ENCODE peak calls at places on chromosomes 5 and 9, in ten cellular contexts. One of them, this sample, is unnamed.

GRCh38 chr5:32156635-32157034 is 17.5 kb downstream of the GOLPH3 start:
- DNase-seq in central memory CD4-positive, alpha-beta T cell: no peak
- DNase-seq in non-pigmented ciliary epithelial cell: no peak
- DNase-seq in CD4-positive, alpha-beta T cell: no peak
- DNase-seq in stimulated activated CD4-positive, alpha-beta T cell treated with anti-CD3 and anti-CD28 coated beads, Interleukin-12 subunit alpha, Interleukin-12 subunit beta, amount 100 ng/mL, for 48 hours: no peak
- DNase-seq in LHCN-M2: no peak
- DNase-seq in foreskin fibroblast: no peak
- DNase-seq in NCI-H1105: no peak
- DNase-seq in COR-L47: no peak
- DNase-seq in activated T-cell treated with anti-CD3 and anti-CD28 coated beads, Interleukin-2, amount 50 U/mL, for 1 hour: no peak
- DNase-seq in this sample: no peak

GRCh38 chr9:107612136-107612535 is 122.6 kb upstream of the KLF4 start:
- DNase-seq in central memory CD4-positive, alpha-beta T cell: no peak
- DNase-seq in non-pigmented ciliary epithelial cell: no peak
- DNase-seq in CD4-positive, alpha-beta T cell: no peak
- DNase-seq in stimulated activated CD4-positive, alpha-beta T cell treated with anti-CD3 and anti-CD28 coated beads, Interleukin-12 subunit alpha, Interleukin-12 subunit beta, amount 100 ng/mL, for 48 hours: no peak
- DNase-seq in LHCN-M2: no peak
- DNase-seq in foreskin fibroblast: peak
- DNase-seq in NCI-H1105: no peak
- DNase-seq in COR-L47: no peak
- DNase-seq in activated T-cell treated with anti-CD3 and anti-CD28 coated beads, Interleukin-2, amount 50 U/mL, for 1 hour: no peak
- DNase-seq in this sample: peak

GRCh38 chr9:4423207-4423610 is 67.1 kb upstream of the SLC1A1 start:
- DNase-seq in central memory CD4-positive, alpha-beta T cell: no peak
- DNase-seq in non-pigmented ciliary epithelial cell: no peak
- DNase-seq in CD4-positive, alpha-beta T cell: no peak
- DNase-seq in stimulated activated CD4-positive, alpha-beta T cell treated with anti-CD3 and anti-CD28 coated beads, Interleukin-12 subunit alpha, Interleukin-12 subunit beta, amount 100 ng/mL, for 48 hours: no peak
- DNase-seq in LHCN-M2: no peak
- DNase-seq in foreskin fibroblast: no peak
- DNase-seq in NCI-H1105: no peak
- DNase-seq in COR-L47: no peak
- DNase-seq in activated T-cell treated with anti-CD3 and anti-CD28 coated beads, Interleukin-2, amount 50 U/mL, for 1 hour: no peak
- DNase-seq in this sample: no peak

GRCh38 chr5:150989695-150990094 is 30.7 kb upstream of the GPX3 start:
- DNase-seq in central memory CD4-positive, alpha-beta T cell: no peak
- DNase-seq in non-pigmented ciliary epithelial cell: no peak
- DNase-seq in CD4-positive, alpha-beta T cell: no peak
- DNase-seq in stimulated activated CD4-positive, alpha-beta T cell treated with anti-CD3 and anti-CD28 coated beads, Interleukin-12 subunit alpha, Interleukin-12 subunit beta, amount 100 ng/mL, for 48 hours: no peak
- DNase-seq in LHCN-M2: peak
- DNase-seq in foreskin fibroblast: no peak
- DNase-seq in NCI-H1105: no peak
- DNase-seq in COR-L47: no peak
- DNase-seq in activated T-cell treated with anti-CD3 and anti-CD28 coated beads, Interleukin-2, amount 50 U/mL, for 1 hour: no peak
- DNase-seq in this sample: no peak

GRCh38 chr5:8676731-8677130 is 807.8 kb downstream of the MTRR start:
- DNase-seq in central memory CD4-positive, alpha-beta T cell: no peak
- DNase-seq in non-pigmented ciliary epithelial cell: no peak
- DNase-seq in CD4-positive, alpha-beta T cell: no peak
- DNase-seq in stimulated activated CD4-positive, alpha-beta T cell treated with anti-CD3 and anti-CD28 coated beads, Interleukin-12 subunit alpha, Interleukin-12 subunit beta, amount 100 ng/mL, for 48 hours: no peak
- DNase-seq in LHCN-M2: no peak
- DNase-seq in foreskin fibroblast: peak
- DNase-seq in NCI-H1105: no peak
- DNase-seq in COR-L47: no peak
- DNase-seq in activated T-cell treated with anti-CD3 and anti-CD28 coated beads, Interleukin-2, amount 50 U/mL, for 1 hour: no peak
- DNase-seq in this sample: no peak

GRCh38 chr9:6565312-6565711 is 80.2 kb downstream of the GLDC start:
- DNase-seq in central memory CD4-positive, alpha-beta T cell: no peak
- DNase-seq in non-pigmented ciliary epithelial cell: no peak
- DNase-seq in CD4-positive, alpha-beta T cell: no peak
- DNase-seq in stimulated activated CD4-positive, alpha-beta T cell treated with anti-CD3 and anti-CD28 coated beads, Interleukin-12 subunit alpha, Interleukin-12 subunit beta, amount 100 ng/mL, for 48 hours: no peak
- DNase-seq in LHCN-M2: peak
- DNase-seq in foreskin fibroblast: peak
- DNase-seq in NCI-H1105: no peak
- DNase-seq in COR-L47: no peak
- DNase-seq in activated T-cell treated with anti-CD3 and anti-CD28 coated beads, Interleukin-2, amount 50 U/mL, for 1 hour: no peak
- DNase-seq in this sample: no peak

GRCh38 chr5:127518319-127518621 is 830 bp downstream of the PRRC1 start:
- DNase-seq in central memory CD4-positive, alpha-beta T cell: peak
- DNase-seq in non-pigmented ciliary epithelial cell: no peak
- DNase-seq in CD4-positive, alpha-beta T cell: no peak
- DNase-seq in stimulated activated CD4-positive, alpha-beta T cell treated with anti-CD3 and anti-CD28 coated beads, Interleukin-12 subunit alpha, Interleukin-12 subunit beta, amount 100 ng/mL, for 48 hours: no peak
- DNase-seq in LHCN-M2: peak
- DNase-seq in foreskin fibroblast: no peak
- DNase-seq in NCI-H1105: no peak
- DNase-seq in COR-L47: no peak
- DNase-seq in activated T-cell treated with anti-CD3 and anti-CD28 coated beads, Interleukin-2, amount 50 U/mL, for 1 hour: no peak
- DNase-seq in this sample: no peak

GRCh38 chr9:5460157-5460556 is 9.8 kb downstream of the CD274 start:
- DNase-seq in central memory CD4-positive, alpha-beta T cell: no peak
- DNase-seq in non-pigmented ciliary epithelial cell: no peak
- DNase-seq in CD4-positive, alpha-beta T cell: no peak
- DNase-seq in stimulated activated CD4-positive, alpha-beta T cell treated with anti-CD3 and anti-CD28 coated beads, Interleukin-12 subunit alpha, Interleukin-12 subunit beta, amount 100 ng/mL, for 48 hours: no peak
- DNase-seq in LHCN-M2: no peak
- DNase-seq in foreskin fibroblast: no peak
- DNase-seq in NCI-H1105: no peak
- DNase-seq in COR-L47: no peak
- DNase-seq in activated T-cell treated with anti-CD3 and anti-CD28 coated beads, Interleukin-2, amount 50 U/mL, for 1 hour: no peak
- DNase-seq in this sample: no peak

GRCh38 chr5:180860273-180860886 is 696 bp downstream of the ZFP62 start:
- DNase-seq in central memory CD4-positive, alpha-beta T cell: peak
- DNase-seq in non-pigmented ciliary epithelial cell: no peak
- DNase-seq in CD4-positive, alpha-beta T cell: no peak
- DNase-seq in stimulated activated CD4-positive, alpha-beta T cell treated with anti-CD3 and anti-CD28 coated beads, Interleukin-12 subunit alpha, Interleukin-12 subunit beta, amount 100 ng/mL, for 48 hours: peak
- DNase-seq in LHCN-M2: peak
- DNase-seq in foreskin fibroblast: peak
- DNase-seq in NCI-H1105: peak
- DNase-seq in COR-L47: peak
- DNase-seq in activated T-cell treated with anti-CD3 and anti-CD28 coated beads, Interleukin-2, amount 50 U/mL, for 1 hour: peak
- DNase-seq in this sample: no peak

GRCh38 chr9:109793196-109793595 is 13.2 kb downstream of the PALM2AKAP2 start:
- DNase-seq in central memory CD4-positive, alpha-beta T cell: no peak
- DNase-seq in non-pigmented ciliary epithelial cell: peak
- DNase-seq in CD4-positive, alpha-beta T cell: no peak
- DNase-seq in stimulated activated CD4-positive, alpha-beta T cell treated with anti-CD3 and anti-CD28 coated beads, Interleukin-12 subunit alpha, Interleukin-12 subunit beta, amount 100 ng/mL, for 48 hours: no peak
- DNase-seq in LHCN-M2: peak
- DNase-seq in foreskin fibroblast: peak
- DNase-seq in NCI-H1105: no peak
- DNase-seq in COR-L47: no peak
- DNase-seq in activated T-cell treated with anti-CD3 and anti-CD28 coated beads, Interleukin-2, amount 50 U/mL, for 1 hour: no peak
- DNase-seq in this sample: no peak

GRCh38 chr9:38358390-38359296 is 33.9 kb upstream of the ALDH1B1 start:
- DNase-seq in central memory CD4-positive, alpha-beta T cell: no peak
- DNase-seq in non-pigmented ciliary epithelial cell: no peak
- DNase-seq in CD4-positive, alpha-beta T cell: no peak
- DNase-seq in stimulated activated CD4-positive, alpha-beta T cell treated with anti-CD3 and anti-CD28 coated beads, Interleukin-12 subunit alpha, Interleukin-12 subunit beta, amount 100 ng/mL, for 48 hours: no peak
- DNase-seq in LHCN-M2: peak
- DNase-seq in foreskin fibroblast: no peak
- DNase-seq in NCI-H1105: no peak
- DNase-seq in COR-L47: no peak
- DNase-seq in activated T-cell treated with anti-CD3 and anti-CD28 coated beads, Interleukin-2, amount 50 U/mL, for 1 hour: no peak
- DNase-seq in this sample: peak

GRCh38 chr9:128246471-128246870 is 29.3 kb downstream of the GOLGA2 start:
- DNase-seq in central memory CD4-positive, alpha-beta T cell: no peak
- DNase-seq in non-pigmented ciliary epithelial cell: no peak
- DNase-seq in CD4-positive, alpha-beta T cell: no peak
- DNase-seq in stimulated activated CD4-positive, alpha-beta T cell treated with anti-CD3 and anti-CD28 coated beads, Interleukin-12 subunit alpha, Interleukin-12 subunit beta, amount 100 ng/mL, for 48 hours: no peak
- DNase-seq in LHCN-M2: no peak
- DNase-seq in foreskin fibroblast: no peak
- DNase-seq in NCI-H1105: no peak
- DNase-seq in COR-L47: no peak
- DNase-seq in activated T-cell treated with anti-CD3 and anti-CD28 coated beads, Interleukin-2, amount 50 U/mL, for 1 hour: no peak
- DNase-seq in this sample: no peak

GRCh38 chr5:87393331-87393730 is 19.4 kb downstream of the CCNH start:
- DNase-seq in central memory CD4-positive, alpha-beta T cell: no peak
- DNase-seq in non-pigmented ciliary epithelial cell: peak
- DNase-seq in CD4-positive, alpha-beta T cell: no peak
- DNase-seq in stimulated activated CD4-positive, alpha-beta T cell treated with anti-CD3 and anti-CD28 coated beads, Interleukin-12 subunit alpha, Interleukin-12 subunit beta, amount 100 ng/mL, for 48 hours: no peak
- DNase-seq in LHCN-M2: peak
- DNase-seq in foreskin fibroblast: peak
- DNase-seq in NCI-H1105: no peak
- DNase-seq in COR-L47: no peak
- DNase-seq in activated T-cell treated with anti-CD3 and anti-CD28 coated beads, Interleukin-2, amount 50 U/mL, for 1 hour: no peak
- DNase-seq in this sample: no peak

GRCh38 chr5:142655339-142656267 is 30.3 kb downstream of the FGF1 start:
- DNase-seq in central memory CD4-positive, alpha-beta T cell: peak
- DNase-seq in non-pigmented ciliary epithelial cell: no peak
- DNase-seq in CD4-positive, alpha-beta T cell: peak
- DNase-seq in stimulated activated CD4-positive, alpha-beta T cell treated with anti-CD3 and anti-CD28 coated beads, Interleukin-12 subunit alpha, Interleukin-12 subunit beta, amount 100 ng/mL, for 48 hours: peak
- DNase-seq in LHCN-M2: peak
- DNase-seq in foreskin fibroblast: peak
- DNase-seq in NCI-H1105: peak
- DNase-seq in COR-L47: peak
- DNase-seq in activated T-cell treated with anti-CD3 and anti-CD28 coated beads, Interleukin-2, amount 50 U/mL, for 1 hour: peak
- DNase-seq in this sample: peak